ENCODE peak calls at places on chromosomes 1 and 21, in eight cellular contexts. U is OCI-LY7, X is foreskin keratinocyte, C is psoas muscle, F is lung, T is mammary epithelial cell, Q is gastrocnemius medialis, D is HCT116. M is an unnamed sample.
A peak's percentile ranks its signal among the peaks of the same experiment; 100 is the strongest.

GRCh38 chr1:48878191-48878940 is 101.7 kb upstream of the BEND5 start:
- DNase-seq in C (no peak), T (peak; percentile 92), X (peak; percentile 69), D (no peak), U (no peak), Q (no peak), F (no peak), M (peak; percentile 67)

GRCh38 chr1:22462928-22463327 is 11.3 kb downstream of the ZBTB40 start:
- DNase-seq in D (no peak), Q (no peak), T (no peak), F (no peak), C (no peak), U (no peak), X (no peak), M (no peak)

GRCh38 chr1:58340156-58340555 is 206.4 kb downstream of the OMA1 start:
- DNase-seq in X (no peak), Q (no peak), T (no peak), U (no peak), F (no peak), D (no peak), C (no peak), M (no peak)

GRCh38 chr21:37380349-37381323 is 14.1 kb downstream of the DYRK1A start:
- DNase-seq in T (peak; percentile 33), X (no peak), U (no peak), D (no peak), F (no peak), C (peak; percentile 60), Q (no peak), M (no peak)

GRCh38 chr1:12384836-12385456 is 155.1 kb downstream of the VPS13D start:
- DNase-seq in Q (no peak), X (no peak), T (no peak), D (no peak), F (no peak), U (no peak), C (no peak), M (no peak)

GRCh38 chr21:44265734-44266270 is 4.1 kb upstream of the DNMT3L start:
- DNase-seq in U (no peak), D (no peak), F (no peak), C (peak; percentile 39), T (no peak), X (no peak), Q (no peak), M (no peak)

GRCh38 chr1:156126043-156126700 is 11.7 kb downstream of the LMNA start:
- DNase-seq in F (peak; percentile 88), T (peak; percentile 97), U (peak; percentile 76), D (peak; percentile 91), Q (no peak), C (peak; percentile 94), X (peak; percentile 90), M (peak; percentile 89)

GRCh38 chr1:67596674-67597073 is 88.3 kb upstream of the GADD45A start:
- DNase-seq in Q (no peak), C (no peak), D (no peak), F (no peak), T (no peak), X (no peak), U (no peak), M (no peak)

GRCh38 chr1:31441970-31442647 is 29.1 kb downstream of the SERINC2 start:
- DNase-seq in F (no peak), C (no peak), U (no peak), X (no peak), T (no peak), D (no peak), Q (no peak), M (no peak)

GRCh38 chr1:222791006-222791710 is 23.7 kb upstream of the DISP1 start:
- DNase-seq in U (no peak), T (no peak), F (no peak), Q (no peak), C (no peak), D (no peak), X (no peak), M (no peak)

GRCh38 chr1:201259476-201260235 is 23.6 kb upstream of the PKP1 start:
- DNase-seq in F (no peak), D (no peak), C (no peak), Q (no peak), X (peak; percentile 84), T (peak; percentile 83), U (no peak), M (peak; percentile 92)

GRCh38 chr21:39104911-39105310 is 78.3 kb downstream of the PSMG1 start:
- DNase-seq in X (no peak), F (no peak), D (no peak), T (no peak), Q (no peak), C (no peak), U (no peak), M (no peak)

GRCh38 chr1:203117611-203118575 is 9.6 kb upstream of the ADORA1 start:
- DNase-seq in T (peak; percentile 43), D (peak; percentile 52), X (no peak), F (peak; percentile 63), U (no peak), C (peak; percentile 90), Q (peak; percentile 60), M (peak; percentile 83)

GRCh38 chr1:119544165-119544762 is 37.3 kb downstream of the HSD3B1 start:
- DNase-seq in C (no peak), Q (no peak), F (no peak), T (no peak), X (no peak), D (peak; percentile 35), U (peak; percentile 6), M (no peak)

GRCh38 chr1:22332795-22333499 is 118.7 kb upstream of the ZBTB40 start:
- DNase-seq in D (peak; percentile 15), X (no peak), U (no peak), T (no peak), C (no peak), F (no peak), Q (no peak), M (no peak)

GRCh38 chr1:115463347-115463746 is 125.3 kb upstream of the NGF start:
- DNase-seq in T (peak; percentile 25), D (no peak), F (no peak), X (no peak), Q (no peak), U (peak; percentile 14), C (no peak), M (no peak)

GRCh38 chr1:9996624-9997582 is at the start of gene RBP7:
- DNase-seq in X (no peak), D (no peak), U (no peak), F (no peak), T (no peak), C (peak; percentile 52), Q (no peak), M (peak; percentile 20)

GRCh38 chr1:180976958-180977357 is 45.7 kb downstream of the STX6 start:
- DNase-seq in U (no peak), F (no peak), T (no peak), X (no peak), D (no peak), Q (no peak), C (no peak), M (no peak)

GRCh38 chr1:8903410-8903809 is 24.9 kb upstream of the ENO1 start:
- DNase-seq in U (no peak), Q (no peak), D (no peak), F (no peak), X (no peak), T (peak; percentile 64), C (no peak), M (no peak)

GRCh38 chr1:90402893-90403849 is 313.9 kb downstream of the BARHL2 start:
- DNase-seq in F (peak; percentile 42), D (peak; percentile 94), C (no peak), X (peak; percentile 97), T (peak; percentile 98), U (no peak), Q (no peak), M (peak; percentile 91)

GRCh38 chr1:226990133-226990716 is 50.1 kb downstream of the COQ8A start:
- DNase-seq in Q (peak; percentile 41), C (peak; percentile 71), U (no peak), T (no peak), D (no peak), X (no peak), F (no peak), M (no peak)

GRCh38 chr1:117890452-117890851 is 39.0 kb downstream of the GDAP2 start:
- DNase-seq in T (no peak), X (no peak), U (no peak), D (no peak), F (no peak), C (no peak), Q (no peak), M (no peak)

GRCh38 chr21:45335761-45336534 is 48.3 kb upstream of the POFUT2 start:
- DNase-seq in X (no peak), T (no peak), F (no peak), D (no peak), C (peak; percentile 48), U (no peak), Q (no peak), M (no peak)

GRCh38 chr21:25426580-25426979 is 180.7 kb downstream of the MRPL39 start:
- DNase-seq in U (no peak), C (no peak), F (no peak), D (no peak), T (no peak), X (no peak), Q (no peak), M (no peak)
- H3K27ac ChIP-seq in U (no peak overlapping the region), C (no peak overlapping the region), F (no peak overlapping the region), D (no peak overlapping the region), T (no peak overlapping the region), X (no peak overlapping the region), Q (no peak overlapping the region), M (no peak overlapping the region)

DNA sequence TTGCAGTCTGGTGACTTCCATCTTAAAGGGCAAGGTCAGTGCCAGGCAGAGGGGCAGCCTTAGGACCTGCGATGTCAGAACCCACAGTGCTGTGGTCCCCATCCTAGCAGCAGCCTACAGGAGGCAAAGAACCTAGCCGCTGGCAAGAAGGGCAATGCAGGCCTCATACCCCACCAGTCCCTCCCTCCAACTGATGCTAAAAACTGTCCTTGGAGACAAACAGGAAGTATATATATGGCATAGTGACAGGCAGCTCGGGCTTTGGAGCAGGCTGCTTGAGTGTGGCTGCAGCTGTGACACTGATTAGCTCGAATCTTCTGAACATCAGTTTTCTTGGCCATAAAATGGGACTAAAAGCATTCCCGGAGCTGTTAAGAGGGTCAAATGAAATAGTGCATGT is 156.0 kb upstream of the VAMP3 start:
- DNase-seq in Q (no peak), D (no peak), X (no peak), T (no peak), C (no peak), U (no peak), F (no peak), M (no peak)
- H3K27ac ChIP-seq in Q (no peak overlapping the region), D (no peak overlapping the region), X (no peak overlapping the region), T (no peak overlapping the region), C (no peak overlapping the region), U (no peak overlapping the region), F (no peak overlapping the region), M (no peak overlapping the region)

GRCh38 chr1:39282537-39283216 is 78.2 kb downstream of the MACF1 start:
- DNase-seq in U (no peak), F (no peak), X (no peak), Q (no peak), T (no peak), D (no peak), C (no peak), M (no peak)
- H3K27ac ChIP-seq in U (no peak overlapping the region), F (no peak overlapping the region), X (no peak overlapping the region), Q (peak overlapping the region; percentile 21), T (no peak overlapping the region), D (no peak overlapping the region), C (no peak overlapping the region), M (no peak overlapping the region)

DNA sequence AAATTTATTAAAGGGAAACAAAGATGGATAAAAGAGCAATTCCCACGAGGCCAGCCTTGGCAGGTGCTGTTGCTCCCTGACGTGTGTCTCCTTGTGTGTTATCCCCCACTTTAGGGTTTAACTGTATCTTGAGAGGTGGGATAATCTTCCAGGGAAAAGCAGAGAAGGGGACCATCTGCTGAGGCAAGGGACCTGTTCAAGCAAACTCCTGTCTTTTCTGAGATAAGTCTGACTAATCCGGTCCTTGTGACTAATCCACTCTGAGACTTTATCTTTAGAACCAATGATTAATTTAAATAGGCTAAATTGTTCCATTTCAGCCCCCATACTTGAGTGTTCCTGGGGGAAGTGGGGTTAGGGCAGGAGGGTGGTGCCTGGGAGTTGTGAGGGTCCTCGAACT is 163.6 kb downstream of the CAMTA1 start:
- DNase-seq in U (no peak), F (no peak), C (no peak), T (no peak), X (no peak), D (no peak), Q (no peak), M (peak; percentile 17)
- H3K27ac ChIP-seq in U (no peak overlapping the region), F (no peak overlapping the region), C (no peak overlapping the region), T (no peak overlapping the region), X (no peak overlapping the region), D (no peak overlapping the region), Q (no peak overlapping the region), M (no peak overlapping the region)